ENCODE peak calls at places on chromosomes 11 and 22, in eight cellular contexts. T, B, I, J, Q, W, E and A are unnamed samples.

GRCh38 chr22:17486313-17486712 is 77.0 kb upstream of the SLC25A18 start:
- DNase-seq in Q (peak; percentile 92), B (no peak), T (no peak), J (no peak), E (no peak), W (peak; percentile 35), I (no peak), A (no peak)

GRCh38 chr11:132024587-132025295 is 654.3 kb downstream of the NTM start:
- DNase-seq in B (no peak), T (peak; percentile 95), I (no peak), E (peak; percentile 14), W (no peak), J (no peak), Q (no peak), A (peak; percentile 71)

GRCh38 chr11:60133917-60134316 is 45.5 kb downstream of the MS4A2 start:
- DNase-seq in W (no peak), E (no peak), B (no peak), I (no peak), T (no peak), Q (no peak), J (no peak), A (no peak)

GRCh38 chr11:29119691-29120328 is 897.0 kb downstream of the KCNA4 start:
- DNase-seq in E (peak; percentile 77), Q (no peak), T (peak; percentile 75), B (no peak), W (no peak), I (peak; percentile 49), J (no peak), A (peak; percentile 84)

GRCh38 chr11:10674440-10674855 is 19.1 kb downstream of the IRAG1 start:
- DNase-seq in Q (no peak), E (no peak), B (no peak), T (no peak), I (no peak), W (no peak), J (no peak), A (peak; percentile 51)

GRCh38 chr11:134466035-134466908 is 54.2 kb upstream of the B3GAT1 start:
- DNase-seq in J (no peak), Q (no peak), E (no peak), I (no peak), W (no peak), T (no peak), B (no peak), A (no peak)

GRCh38 chr22:25970996-25971811 is 198.1 kb upstream of the SEZ6L start:
- DNase-seq in W (no peak), Q (no peak), T (no peak), E (no peak), J (no peak), B (no peak), I (no peak), A (no peak)

GRCh38 chr22:44286673-44287072 is 26.1 kb downstream of the SHISAL1 start:
- DNase-seq in W (no peak), Q (peak; percentile 53), J (no peak), T (no peak), B (no peak), I (no peak), E (no peak), A (no peak)

GRCh38 chr11:125903753-125904659 is at the start of gene DDX25:
- DNase-seq in Q (no peak), E (no peak), B (no peak), T (no peak), W (peak; percentile 79), J (no peak), I (no peak), A (no peak)

GRCh38 chr11:45405916-45406670 is 120.0 kb upstream of the SYT13 start:
- DNase-seq in W (no peak), I (no peak), E (no peak), B (no peak), J (no peak), T (no peak), Q (no peak), A (peak; percentile 42)
- TF ChIP-seq CTCF in W (peak; percentile 42), I (peak; percentile 31), E (peak; percentile 42), B (peak; percentile 59), J (peak; percentile 61), T (no peak), Q (peak; percentile 13), A (peak; percentile 53)

GRCh38 chr22:29205598-29206371 is at the start of gene EMID1:
- DNase-seq in Q (peak; percentile 88), J (peak; percentile 37), B (peak; percentile 28), E (no peak), T (peak; percentile 26), I (no peak), W (peak; percentile 73), A (no peak)

GRCh38 chr22:29204617-29205183 is 996 bp upstream of the EMID1 start:
- DNase-seq in E (no peak), T (no peak), I (no peak), W (no peak), J (no peak), B (no peak), Q (peak; percentile 30), A (no peak)

GRCh38 chr22:29203883-29204282 is 1.8 kb upstream of the EMID1 start:
- DNase-seq in I (no peak), B (no peak), W (no peak), T (no peak), Q (no peak), J (no peak), E (no peak), A (no peak)

GRCh38 chr22:29206372-29207230 is 905 bp downstream of the EMID1 start:
- DNase-seq in Q (no peak), B (no peak), T (no peak), E (no peak), J (no peak), W (no peak), I (no peak), A (no peak)

DNA sequence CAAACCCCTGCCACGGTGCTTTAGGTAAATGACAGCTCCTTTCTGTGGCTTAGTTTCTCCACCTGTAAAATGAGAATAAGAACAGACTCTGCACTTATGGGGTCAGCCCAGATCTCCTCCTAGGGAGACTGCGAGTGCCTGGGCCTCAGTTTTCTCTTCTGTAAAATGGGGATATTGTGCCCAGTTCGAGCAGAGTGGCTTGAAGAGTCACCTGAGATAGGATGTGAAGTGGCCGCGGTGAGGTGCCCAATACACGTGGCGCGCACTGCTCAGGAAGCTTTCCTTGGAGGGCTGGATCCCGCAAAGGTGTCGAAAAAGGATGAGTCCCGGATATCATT is 467 bp upstream of the EMID1 start:
- DNase-seq in T (no peak), I (no peak), Q (no peak), J (no peak), E (no peak), B (no peak), W (no peak), A (no peak)
- H3K4me3 ChIP-seq in T (no peak overlapping the region), I (peak overlapping the region; percentile 37), Q (peak overlapping the region; percentile 18), J (peak overlapping the region; percentile 65), E (peak overlapping the region; percentile 30), B (peak overlapping the region; percentile 39), W (no peak overlapping the region), A (peak overlapping the region; percentile 39)

DNA sequence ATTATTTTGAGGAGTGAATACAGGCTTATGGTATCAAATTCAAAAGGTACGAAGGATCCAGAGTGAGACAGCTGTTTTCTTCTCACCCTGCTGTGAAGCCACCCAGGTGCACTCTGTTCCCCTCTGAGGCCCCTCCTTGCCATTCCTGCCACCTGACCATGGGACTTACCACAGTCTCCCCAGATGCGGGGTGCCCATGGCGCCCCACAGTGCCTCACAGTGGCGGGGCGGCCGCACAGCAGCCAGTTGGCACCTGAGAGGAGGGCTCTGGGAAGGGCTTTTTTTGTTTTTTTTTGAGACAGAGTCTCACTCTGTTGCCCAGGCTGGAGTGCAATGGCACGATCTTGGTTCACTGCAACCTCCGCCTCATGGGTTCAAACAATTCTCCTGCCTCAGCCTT is 151.7 kb downstream of the CEP164 start:
- DNase-seq in E (no peak), T (no peak), J (no peak), Q (no peak), B (no peak), I (no peak), W (no peak), A (no peak)
- TF ChIP-seq CTCF in E (no peak), T (no peak), J (no peak), Q (no peak), B (peak; percentile 40), I (no peak), W (no peak), A (no peak)

GRCh38 chr11:71947498-71947897 is 18.7 kb downstream of the RNF121 start:
- DNase-seq in T (peak; percentile 51), I (no peak), Q (no peak), B (no peak), W (no peak), J (no peak), E (no peak), A (no peak)
- H3K4me3 ChIP-seq in T (no peak overlapping the region), I (no peak overlapping the region), Q (no peak overlapping the region), B (no peak overlapping the region), W (no peak overlapping the region), J (no peak overlapping the region), E (no peak overlapping the region), A (no peak overlapping the region)

GRCh38 chr11:35003658-35004057 is 87.2 kb downstream of the PDHX start:
- DNase-seq in E (no peak), J (no peak), Q (no peak), I (no peak), B (no peak), T (no peak), W (no peak), A (no peak)

GRCh38 chr11:34996958-34997357 is 80.5 kb downstream of the PDHX start:
- DNase-seq in T (no peak), B (no peak), Q (no peak), E (no peak), I (no peak), W (no peak), J (no peak), A (no peak)

GRCh38 chr11:34994859-34995258 is 78.4 kb downstream of the PDHX start:
- DNase-seq in J (no peak), T (no peak), B (no peak), I (no peak), W (no peak), E (no peak), Q (no peak), A (no peak)

GRCh38 chr11:34999453-34999852 is 83.0 kb downstream of the PDHX start:
- DNase-seq in I (no peak), B (no peak), W (no peak), J (no peak), E (no peak), Q (no peak), T (no peak), A (peak; percentile 33)

DNA sequence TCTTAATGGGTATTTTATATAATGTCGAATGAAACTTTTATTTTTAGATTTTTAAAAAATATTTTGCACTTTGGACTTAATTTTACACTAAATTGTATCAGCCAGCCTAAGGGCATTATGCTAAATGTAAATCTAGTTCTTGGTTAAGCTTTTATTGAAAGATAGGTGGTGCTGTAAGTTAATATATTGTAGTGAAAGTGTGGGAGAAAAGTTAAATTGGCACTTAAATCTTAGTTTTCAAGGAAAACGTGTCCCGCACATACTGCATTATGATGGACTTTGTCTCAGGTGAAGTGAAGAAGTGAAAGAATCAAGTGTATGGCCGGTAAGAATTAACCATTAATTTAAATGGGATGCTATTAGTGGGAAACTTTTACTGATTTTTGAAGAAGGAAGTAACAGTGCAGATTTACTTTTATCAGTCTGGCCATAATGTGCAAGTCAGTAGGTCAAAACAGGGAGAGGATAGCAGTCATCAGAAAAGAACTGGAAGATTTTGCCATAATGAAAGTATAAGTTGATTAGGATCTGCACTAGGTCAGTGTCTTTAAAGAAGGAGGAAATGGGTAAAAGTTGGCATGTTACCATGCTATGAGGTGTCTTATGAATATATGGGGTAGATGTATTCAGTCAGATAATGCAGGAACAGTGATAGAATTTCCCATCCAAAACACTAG is 81.6 kb downstream of the PDHX start:
- DNase-seq in Q (no peak), W (no peak), I (no peak), B (no peak), J (no peak), E (no peak), T (peak; percentile 35), A (peak; percentile 68)
- TF ChIP-seq CTCF in Q (peak; percentile 24), W (no peak), I (no peak), B (peak; percentile 92), J (peak; percentile 53), E (peak; percentile 36), T (peak; percentile 33), A (peak; percentile 47)